ENCODE peak calls at places on chromosome 11, in seven cellular contexts. K, D, H, A, Z, G and I are unnamed samples.

GRCh38 chr11:62632492-62632891 is 10.7 kb upstream of the B3GAT3 start:
- DNase-seq in K (no peak), D (no peak), Z (no peak), A (no peak), G (no peak), H (no peak), I (no peak)

GRCh38 chr11:5620606-5621521 is 3.9 kb upstream of the TRIM34 start:
- DNase-seq in H (peak), G (no peak), Z (no peak), D (peak), A (no peak), K (peak), I (no peak)

GRCh38 chr11:64146036-64146943 is 19.6 kb downstream of the MACROD1 start:
- DNase-seq in G (no peak), Z (peak), K (peak), D (peak), A (peak), H (peak), I (no peak)

GRCh38 chr11:3164540-3165151 is 464 bp downstream of the OSBPL5 start:
- DNase-seq in Z (peak), H (no peak), G (no peak), D (no peak), A (no peak), K (no peak), I (no peak)

GRCh38 chr11:93736129-93736528 is 5.2 kb downstream of the TAF1D start:
- DNase-seq in G (no peak), H (no peak), K (no peak), D (peak), A (no peak), Z (no peak), I (no peak)

GRCh38 chr11:64857485-64857884 is 13.0 kb upstream of the CDC42BPG start:
- DNase-seq in K (no peak), H (no peak), A (no peak), Z (no peak), G (no peak), D (no peak), I (no peak)

GRCh38 chr11:8233691-8234424 is 29.8 kb downstream of the LMO1 start:
- DNase-seq in H (no peak), K (peak), G (peak), D (no peak), Z (peak), A (no peak), I (peak)

GRCh38 chr11:124150684-124151083 is 32.5 kb upstream of the OR10D3 start:
- DNase-seq in Z (no peak), G (no peak), K (no peak), H (no peak), D (no peak), A (no peak), I (no peak)

GRCh38 chr11:78371221-78371899 is 46.3 kb downstream of the GAB2 start:
- DNase-seq in G (no peak), K (no peak), H (no peak), D (no peak), Z (no peak), A (no peak), I (peak)

GRCh38 chr11:74443071-74443864 is 24.1 kb downstream of the KCNE3 start:
- DNase-seq in A (no peak), H (peak), G (no peak), K (peak), D (peak), Z (no peak), I (no peak)

GRCh38 chr11:118100691-118101232 is 14.0 kb upstream of the SMIM35 start:
- DNase-seq in A (no peak), G (no peak), Z (no peak), H (no peak), K (no peak), D (no peak), I (no peak)

GRCh38 chr11:65551572-65552398 is 6.4 kb downstream of the LTBP3 start:
- DNase-seq in Z (peak), D (peak), H (peak), G (no peak), A (peak), K (peak), I (no peak)

GRCh38 chr11:77474509-77475070 is 696 bp upstream of the PAK1 start:
- DNase-seq in H (no peak), K (no peak), G (no peak), Z (no peak), D (no peak), A (no peak), I (no peak)

GRCh38 chr11:7587712-7588111 is 73.9 kb downstream of the PPFIBP2 start:
- DNase-seq in A (no peak), Z (no peak), H (no peak), G (no peak), D (no peak), K (no peak), I (no peak)

GRCh38 chr11:68454767-68455166 is 5.8 kb upstream of the PPP6R3 start:
- DNase-seq in D (no peak), G (no peak), K (no peak), A (no peak), Z (peak), H (no peak), I (no peak)

GRCh38 chr11:122085264-122085663 is 30.8 kb downstream of the BLID start:
- DNase-seq in Z (no peak), D (peak), K (peak), G (peak), H (no peak), A (no peak), I (no peak)

GRCh38 chr11:83862691-83863090 is 576.5 kb upstream of the CCDC90B start:
- DNase-seq in G (no peak), Z (no peak), H (no peak), A (no peak), D (no peak), K (peak), I (no peak)

GRCh38 chr11:108967571-108967970 is 302.7 kb downstream of the DDX10 start:
- DNase-seq in D (peak), A (no peak), G (no peak), H (no peak), Z (no peak), K (no peak), I (peak)

GRCh38 chr11:84413547-84413946 is 1127.4 kb upstream of the CCDC90B start:
- DNase-seq in Z (no peak), K (no peak), D (no peak), A (no peak), G (no peak), H (no peak), I (no peak)

GRCh38 chr11:69636870-69637600 is 3.9 kb upstream of the CCND1 start:
- DNase-seq in H (no peak), D (no peak), Z (peak), K (no peak), A (no peak), G (no peak), I (no peak)

GRCh38 chr11:72136677-72137255 is 1.2 kb downstream of the FOLR3 start:
- DNase-seq in Z (no peak), K (no peak), G (no peak), A (no peak), D (no peak), H (no peak), I (no peak)

GRCh38 chr11:1868636-1869291 is 15.9 kb downstream of the LSP1 start:
- DNase-seq in H (no peak), K (no peak), G (no peak), Z (peak), A (no peak), D (no peak), I (no peak)

GRCh38 chr11:69060806-69061712 is 12.3 kb downstream of the TPCN2 start:
- DNase-seq in D (no peak), H (no peak), A (no peak), Z (no peak), G (no peak), K (no peak), I (no peak)

GRCh38 chr11:20639688-20640087 is 29.7 kb upstream of the NELL1 start:
- DNase-seq in Z (no peak), K (no peak), A (no peak), D (no peak), H (no peak), G (no peak), I (no peak)

GRCh38 chr11:2271327-2272240 is 1.2 kb upstream of the ASCL2 start:
- DNase-seq in Z (no peak), G (no peak), K (no peak), A (peak), D (no peak), H (peak), I (no peak)

DNA sequence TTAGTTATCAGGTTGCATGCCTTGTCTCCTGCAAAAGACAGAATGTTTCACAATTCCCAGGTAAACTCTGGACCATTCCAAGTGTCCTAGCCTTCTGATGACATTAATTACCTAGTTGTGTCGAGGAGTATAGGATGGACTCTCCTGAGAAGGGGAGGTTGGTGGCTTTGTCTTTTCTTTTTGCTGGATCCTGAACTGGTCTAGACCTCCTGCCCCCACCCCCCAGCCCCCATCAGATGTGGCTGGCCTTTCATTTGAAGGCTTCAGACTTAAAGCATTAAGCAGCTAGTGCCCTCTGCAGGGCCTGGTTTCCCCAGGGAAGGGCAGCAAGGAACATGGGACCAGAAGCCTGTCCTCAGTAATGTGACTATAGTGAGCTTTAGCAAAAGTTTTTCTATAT is 9.7 kb downstream of the MCAM start:
- DNase-seq in D (no peak), Z (no peak), A (no peak), G (no peak), H (no peak), K (no peak), I (no peak)
- TF ChIP-seq CTCF in D (no peak), Z (no peak), A (no peak), G (peak), H (no peak), K (no peak), I (peak)

DNA sequence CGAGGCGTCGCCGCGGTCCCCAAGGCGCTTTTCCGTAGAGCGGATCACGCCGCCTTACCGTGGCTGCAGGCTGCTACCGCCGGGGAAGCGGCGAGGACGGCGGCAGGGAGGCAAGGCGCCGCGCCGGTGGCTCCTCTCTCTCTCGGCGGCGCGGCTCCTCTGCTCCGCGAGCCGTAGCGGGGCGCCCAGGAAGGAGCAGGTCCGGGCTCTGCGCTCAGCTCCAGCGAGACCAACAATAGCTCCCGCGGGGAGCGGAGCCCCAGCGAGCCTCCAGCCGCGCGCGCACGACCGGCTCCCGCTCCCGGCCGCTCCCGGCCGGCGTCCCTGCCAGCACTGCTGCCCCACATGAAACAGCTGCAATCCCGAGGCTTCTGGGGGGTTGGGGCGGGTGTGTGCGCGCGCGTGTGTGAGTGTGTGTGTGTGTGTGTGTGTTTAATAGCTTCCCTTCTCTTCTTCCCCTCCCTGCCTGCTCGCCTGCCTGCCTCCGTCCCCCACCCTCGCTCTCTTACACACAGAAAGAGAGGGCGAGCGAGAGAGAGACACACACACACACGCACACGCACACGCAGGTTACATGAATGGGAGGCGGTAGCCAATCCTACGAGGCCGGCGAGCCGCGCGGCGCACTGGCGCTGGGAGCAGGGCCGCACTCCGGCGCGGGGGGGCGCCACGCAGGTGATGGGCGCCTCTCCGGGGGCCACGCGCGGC is at the start of gene TENM4:
- DNase-seq in K (peak), G (no peak), H (no peak), D (peak), A (no peak), Z (peak), I (peak)
- TF ChIP-seq CTCF in K (peak), G (no peak), H (no peak), D (no peak), A (no peak), Z (peak), I (no peak)

GRCh38 chr11:22666700-22667439 is 459 bp downstream of the GAS2 start:
- DNase-seq in H (no peak), K (no peak), A (peak), D (no peak), G (no peak), Z (peak), I (no peak)
- TF ChIP-seq CTCF in H (no peak), K (no peak), A (no peak), D (no peak), G (no peak), Z (no peak), I (no peak)

DNA sequence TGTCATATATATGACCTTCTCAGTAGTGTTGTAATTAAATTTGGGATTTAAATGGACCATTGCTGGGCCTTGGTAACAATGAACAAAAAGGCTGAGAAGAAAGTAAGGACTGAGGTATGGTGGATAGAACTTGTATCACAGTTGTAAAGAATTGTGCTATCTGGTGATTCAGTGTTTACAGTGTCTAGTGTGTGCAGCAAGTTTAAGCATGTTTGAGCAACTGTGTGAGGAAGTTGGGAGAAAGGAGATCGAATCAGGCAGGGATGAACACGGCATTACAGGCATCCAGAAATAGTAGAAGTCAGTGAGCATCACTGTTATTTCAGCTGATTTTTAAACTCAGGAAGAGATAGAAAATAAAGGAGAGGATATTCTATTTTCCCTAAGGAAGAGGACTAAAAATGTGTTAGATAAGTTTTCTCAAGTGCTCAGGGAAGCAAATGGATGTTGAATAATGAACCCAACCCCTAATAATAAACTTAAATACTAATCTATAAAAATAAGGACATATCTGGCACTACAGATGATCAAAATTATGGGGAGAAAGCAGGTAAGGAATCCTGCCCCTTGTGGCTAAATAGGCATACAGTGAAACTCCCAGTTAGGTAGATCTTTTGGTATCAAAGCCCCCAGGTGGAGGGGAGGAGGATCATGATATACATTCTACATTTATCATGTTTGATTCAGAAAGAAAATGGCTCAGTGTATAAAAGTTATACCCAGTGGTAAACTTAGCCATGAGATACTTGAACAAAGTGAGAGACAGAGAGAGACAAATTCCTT is 361.0 kb upstream of the ANO3 start:
- DNase-seq in Z (no peak), A (no peak), H (no peak), D (no peak), K (peak), G (no peak), I (no peak)
- TF ChIP-seq CTCF in Z (no peak), A (no peak), H (no peak), D (peak), K (peak), G (peak), I (peak)

GRCh38 chr11:116284930-116285329 is 487.9 kb downstream of the BUD13 start:
- DNase-seq in A (no peak), G (no peak), H (no peak), Z (no peak), K (no peak), D (no peak), I (no peak)

GRCh38 chr11:116283300-116283699 is 489.5 kb downstream of the BUD13 start:
- DNase-seq in K (no peak), G (no peak), A (no peak), D (no peak), H (no peak), Z (no peak), I (no peak)

GRCh38 chr11:116282481-116282880 is 490.3 kb downstream of the BUD13 start:
- DNase-seq in Z (no peak), H (no peak), K (no peak), G (no peak), D (no peak), A (no peak), I (no peak)

GRCh38 chr11:116278076-116278475 is 494.7 kb downstream of the BUD13 start:
- DNase-seq in D (no peak), G (no peak), H (no peak), K (no peak), Z (no peak), A (no peak), I (no peak)

DNA sequence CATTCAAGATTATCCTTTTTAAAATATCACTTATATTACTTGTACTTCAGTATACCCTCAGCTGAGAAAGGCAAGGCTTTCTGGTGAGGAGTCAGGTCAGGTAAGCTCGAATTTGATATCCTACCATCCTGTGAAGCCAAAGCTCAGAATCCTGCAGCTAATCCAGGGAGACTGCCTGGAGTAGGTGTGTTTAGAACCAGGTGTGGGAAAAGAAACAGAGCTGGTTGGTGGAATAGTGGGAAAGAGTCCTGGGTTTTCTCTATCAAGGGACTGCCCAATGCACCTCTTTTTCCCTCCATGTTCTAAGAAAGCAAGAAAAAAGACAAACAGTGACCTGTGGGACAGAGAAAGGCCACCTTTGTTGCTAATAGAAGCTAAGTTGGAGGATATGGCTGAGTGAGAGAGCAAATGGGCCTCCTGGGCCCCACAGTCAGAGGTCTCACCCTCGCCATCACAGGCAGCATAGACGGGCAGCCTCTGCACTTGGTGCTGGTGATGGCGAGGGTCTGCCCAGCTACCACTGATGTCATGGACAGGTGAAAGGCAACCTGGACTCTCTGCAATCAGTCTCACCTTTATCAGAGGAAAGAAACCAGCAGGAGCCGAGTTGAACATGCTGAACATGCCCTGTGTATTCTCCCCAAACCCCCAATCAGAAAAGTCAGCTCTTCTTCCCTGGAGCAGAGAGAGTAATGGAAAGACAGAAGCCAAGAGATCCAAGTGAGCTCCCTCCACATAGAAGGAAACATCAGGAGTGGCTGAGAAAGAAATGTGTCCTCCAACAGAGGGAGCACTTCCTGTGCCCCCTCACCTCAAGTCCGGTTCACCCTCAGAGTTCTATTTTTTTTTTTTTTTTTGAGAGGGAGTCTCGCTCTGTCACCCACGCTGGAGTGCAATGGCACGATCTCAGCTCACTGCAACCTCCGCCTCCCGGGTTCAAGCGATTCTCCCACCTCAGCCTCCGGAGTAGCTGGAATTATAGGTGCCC is 491.3 kb downstream of the BUD13 start:
- DNase-seq in Z (no peak), K (no peak), D (no peak), G (no peak), A (no peak), H (no peak), I (no peak)
- TF ChIP-seq CTCF in Z (no peak), K (no peak), D (no peak), G (no peak), A (no peak), H (no peak), I (no peak)